ENCODE peak calls at places on chromosomes 1 and 21, in nine cellular contexts. S, X, Z, E, H, V, R, Y and A are unnamed samples.

GRCh38 chr1:113683384-113684152 is 75.7 kb downstream of the PHTF1 start:
- DNase-seq in S (no peak), X (no peak), Z (no peak), E (no peak), H (no peak), V (no peak), R (no peak), Y (no peak), A (no peak)

GRCh38 chr1:100249155-100249536 is 488 bp downstream of the DBT start:
- DNase-seq in S (no peak), X (no peak), Z (no peak), E (no peak), H (no peak), V (no peak), R (no peak), Y (no peak), A (no peak)

GRCh38 chr1:61851235-61851634 is 109.0 kb downstream of the PATJ start:
- DNase-seq in S (no peak), X (no peak), Z (no peak), E (no peak), H (no peak), V (no peak), R (no peak), Y (no peak), A (no peak)

GRCh38 chr1:4033129-4033676 is 133.1 kb upstream of the C1orf174 start:
- DNase-seq in S (no peak), X (no peak), Z (no peak), E (no peak), H (no peak), V (no peak), R (peak; percentile 79), Y (no peak), A (no peak)

GRCh38 chr1:240468616-240469015 is 143.3 kb downstream of the GREM2 start:
- DNase-seq in S (no peak), X (no peak), Z (no peak), E (no peak), H (no peak), V (no peak), R (no peak), Y (no peak), A (no peak)

GRCh38 chr1:52098139-52098871 is 42.2 kb downstream of the BTF3L4 start:
- DNase-seq in S (no peak), X (no peak), Z (no peak), E (no peak), H (peak; percentile 21), V (no peak), R (no peak), Y (no peak), A (no peak)

GRCh38 chr1:108590947-108591346 is 31.0 kb downstream of the EEIG2 start:
- DNase-seq in S (peak; percentile 27), X (no peak), Z (peak; percentile 70), E (no peak), H (no peak), V (no peak), R (no peak), Y (no peak), A (no peak)

GRCh38 chr1:36323636-36324321 is at the start of gene EVA1B:
- DNase-seq in S (no peak), X (peak; percentile 62), Z (peak; percentile 43), E (peak; percentile 65), H (peak; percentile 76), V (peak; percentile 79), R (peak; percentile 92), Y (peak; percentile 74), A (peak; percentile 79)

GRCh38 chr1:43302721-43303476 is 2.1 kb downstream of the TIE1 start:
- DNase-seq in S (no peak), X (no peak), Z (no peak), E (no peak), H (no peak), V (peak; percentile 76), R (no peak), Y (no peak), A (no peak)

GRCh38 chr1:147539122-147539575 is 2.2 kb upstream of the BCL9 start:
- DNase-seq in S (peak; percentile 93), X (no peak), Z (peak; percentile 81), E (no peak), H (no peak), V (no peak), R (no peak), Y (no peak), A (no peak)

GRCh38 chr21:41961282-41961701 is 7.5 kb upstream of the C2CD2 start:
- DNase-seq in S (no peak), X (no peak), Z (no peak), E (no peak), H (no peak), V (no peak), R (no peak), Y (no peak), A (no peak)

GRCh38 chr1:246261641-246262040 is 245.4 kb downstream of the SMYD3 start:
- DNase-seq in S (no peak), X (no peak), Z (no peak), E (no peak), H (no peak), V (no peak), R (no peak), Y (no peak), A (no peak)

GRCh38 chr1:115577513-115577912 is 64.3 kb upstream of the VANGL1 start:
- DNase-seq in S (no peak), X (no peak), Z (no peak), E (no peak), H (no peak), V (no peak), R (no peak), Y (no peak), A (no peak)

DNA sequence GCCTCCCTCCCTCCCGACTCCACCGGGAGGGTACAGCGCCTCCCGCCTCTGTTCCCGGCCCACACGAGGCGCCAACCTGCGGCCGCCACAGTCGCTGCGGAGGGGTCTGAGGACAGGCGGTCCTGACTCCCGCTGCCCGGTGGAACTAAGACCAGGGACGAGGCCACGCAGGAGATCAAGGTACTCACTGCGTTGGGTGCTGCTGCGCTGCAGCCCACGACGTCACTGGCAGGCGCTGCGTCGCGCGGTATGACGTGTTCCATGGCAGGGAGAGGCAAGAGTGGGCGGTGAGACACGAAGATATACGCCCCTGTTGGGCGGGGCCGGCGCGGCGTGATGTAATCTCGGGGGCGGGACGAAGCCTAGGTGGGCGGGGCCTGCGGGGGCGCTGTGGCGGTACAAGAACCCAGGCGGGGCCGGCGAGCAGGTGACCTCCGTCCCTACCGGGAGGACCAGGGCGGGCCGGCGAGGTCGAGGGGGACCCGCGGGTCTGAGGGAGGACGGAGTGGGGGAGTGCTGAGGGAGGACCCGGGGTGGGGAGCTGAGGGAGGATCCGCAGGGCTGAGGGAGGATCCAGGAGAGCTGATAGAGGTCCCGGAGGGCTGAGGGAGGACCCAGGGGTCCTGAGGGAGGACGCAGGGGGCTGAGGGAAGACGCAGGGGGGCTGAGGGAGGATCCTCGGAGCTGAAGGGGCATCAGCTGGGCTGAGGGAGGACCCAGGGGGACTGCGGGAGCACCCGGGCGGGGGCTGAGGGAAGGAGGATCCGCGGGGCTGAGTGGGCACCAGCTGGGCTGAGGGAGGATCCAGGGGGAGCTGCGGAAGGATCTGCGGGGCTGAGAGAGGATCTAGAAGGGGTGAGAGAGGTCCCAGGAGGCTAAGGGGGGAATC is at the start of gene MRPL55:
- DNase-seq in S (no peak), X (peak; percentile 98), Z (peak; percentile 95), E (peak; percentile 99), H (peak; percentile 99), V (peak; percentile 99), R (peak; percentile 99), Y (peak; percentile 97), A (peak; percentile 98)
- TF ChIP-seq CTCF in S (peak; percentile 5), X (no peak), Z (peak; percentile 10), E (peak; percentile 17), H (peak; percentile 28), V (no peak), R (peak; percentile 27), Y (peak; percentile 4), A (no peak)

GRCh38 chr1:151371340-151371739 is 1.2 kb downstream of the SELENBP1 start:
- DNase-seq in S (no peak), X (peak; percentile 49), Z (no peak), E (no peak), H (no peak), V (peak; percentile 69), R (no peak), Y (no peak), A (no peak)

GRCh38 chr1:151370211-151370911 is 2.1 kb downstream of the SELENBP1 start:
- DNase-seq in S (no peak), X (no peak), Z (no peak), E (no peak), H (no peak), V (peak; percentile 34), R (no peak), Y (no peak), A (no peak)

GRCh38 chr1:151368745-151369610 is 3.5 kb downstream of the SELENBP1 start:
- DNase-seq in S (no peak), X (no peak), Z (no peak), E (no peak), H (no peak), V (peak; percentile 49), R (no peak), Y (no peak), A (no peak)

GRCh38 chr1:151368000-151368744 is 4.3 kb downstream of the SELENBP1 start:
- DNase-seq in S (no peak), X (no peak), Z (no peak), E (no peak), H (no peak), V (no peak), R (no peak), Y (no peak), A (no peak)

DNA sequence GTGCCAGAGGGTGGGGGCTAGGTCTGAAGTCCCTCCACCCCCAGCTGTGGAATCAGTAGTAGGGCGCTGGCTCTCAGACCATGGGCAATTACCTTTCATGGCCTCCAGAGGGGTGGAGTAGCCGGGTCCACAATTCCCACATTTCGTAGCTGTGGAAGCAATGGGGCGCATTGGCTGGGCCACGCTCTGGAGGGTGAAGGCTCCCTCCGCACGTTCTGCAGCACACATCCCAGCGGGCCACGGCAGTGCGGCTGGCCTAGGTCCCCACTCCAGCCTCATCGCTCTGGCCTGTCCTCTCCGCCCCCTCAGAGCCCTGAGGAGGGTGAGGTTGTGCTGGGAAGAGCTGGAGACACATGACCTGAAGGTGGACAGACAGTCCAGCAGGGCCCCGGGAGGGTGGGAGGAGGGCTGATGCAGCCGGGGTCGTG is 2.9 kb downstream of the SELENBP1 start:
- DNase-seq in S (no peak), X (no peak), Z (no peak), E (no peak), H (no peak), V (peak; percentile 55), R (no peak), Y (no peak), A (no peak)
- TF ChIP-seq CTCF in S (no peak), X (no peak), Z (no peak), E (no peak), H (no peak), V (no peak), R (no peak), Y (no peak), A (no peak)

DNA sequence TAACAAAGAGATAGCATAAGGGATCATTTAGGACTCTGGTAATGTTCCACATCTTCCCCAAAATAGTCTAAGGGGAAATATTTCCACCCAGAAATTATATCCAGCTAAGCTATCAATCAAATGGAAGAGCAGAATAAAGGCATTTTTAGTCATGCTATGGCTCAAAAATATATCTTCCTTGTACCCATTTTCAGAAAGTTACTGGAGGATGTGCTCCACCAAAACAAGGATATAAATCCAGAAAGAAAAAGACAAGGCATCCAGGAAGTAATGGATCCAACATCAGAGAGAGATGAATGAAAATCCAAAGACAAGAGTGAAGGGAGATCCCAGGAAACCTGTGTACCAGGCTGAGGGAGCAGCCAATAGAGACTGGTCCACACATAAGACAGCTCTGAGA is 2.7 kb upstream of the KRTAP10-8 start:
- DNase-seq in S (no peak), X (no peak), Z (no peak), E (no peak), H (no peak), V (no peak), R (no peak), Y (no peak), A (no peak)
- TF ChIP-seq CTCF in S (no peak), X (no peak), Z (no peak), E (no peak), H (no peak), V (no peak), R (no peak), Y (no peak), A (no peak)

GRCh38 chr21:36125513-36126121 is 9.3 kb upstream of the CBR3 start:
- DNase-seq in S (no peak), X (no peak), Z (peak; percentile 38), E (peak; percentile 83), H (peak; percentile 25), V (peak; percentile 67), R (no peak), Y (peak; percentile 66), A (peak; percentile 61)
- TF ChIP-seq CTCF in S (peak; percentile 95), X (no peak), Z (peak; percentile 93), E (peak; percentile 99), H (peak; percentile 91), V (peak; percentile 91), R (peak; percentile 89), Y (peak; percentile 81), A (peak; percentile 78)